ENCODE peak calls at places on chromosomes 3 and 15, in six cellular contexts. V is PC-3, R is fibroblast of lung, Z is neural progenitor cell, K is IMR-90, L is mammary epithelial cell. I is an unnamed sample.

GRCh38 chr3:5304789-5305680 is 117.5 kb downstream of the EDEM1 start:
- DNase-seq in V (peak; percentile 84), R (peak; percentile 33), Z (peak; percentile 78), K (peak; percentile 44), L (peak; percentile 48), I (peak; percentile 16)

GRCh38 chr15:69491051-69491505 is 38.5 kb downstream of the RPLP1 start:
- DNase-seq in V (no peak), R (peak; percentile 59), Z (no peak), K (no peak), L (no peak), I (no peak)

GRCh38 chr15:58070801-58071418 is 5.4 kb upstream of the ALDH1A2 start:
- DNase-seq in V (peak; percentile 64), R (peak; percentile 30), Z (peak; percentile 69), K (peak; percentile 43), L (peak; percentile 37), I (peak; percentile 73)

GRCh38 chr3:46660543-46661523 is 32.6 kb downstream of the ALS2CL start:
- DNase-seq in V (no peak), R (no peak), Z (no peak), K (no peak), L (peak; percentile 70), I (no peak)

GRCh38 chr3:143973352-143974021 is 1.9 kb downstream of the DIPK2A start:
- DNase-seq in V (peak; percentile 24), R (peak; percentile 42), Z (peak; percentile 20), K (peak; percentile 16), L (peak; percentile 39), I (peak; percentile 52)

GRCh38 chr15:73578036-73578435 is 55.2 kb downstream of the NPTN start:
- DNase-seq in V (no peak), R (no peak), Z (no peak), K (no peak), L (peak; percentile 17), I (no peak)

GRCh38 chr3:7498722-7499121 is 637.8 kb downstream of the GRM7 start:
- DNase-seq in V (no peak), R (no peak), Z (no peak), K (no peak), L (no peak), I (no peak)

GRCh38 chr15:98805434-98806274 is 157.3 kb downstream of the IGF1R start:
- DNase-seq in V (peak; percentile 9), R (no peak), Z (no peak), K (peak; percentile 7), L (no peak), I (no peak)

GRCh38 chr3:43178891-43179366 is 73.0 kb upstream of the POMGNT2 start:
- DNase-seq in V (peak; percentile 99), R (peak; percentile 6), Z (no peak), K (peak; percentile 52), L (peak; percentile 75), I (peak; percentile 83)

GRCh38 chr3:79148786-79149185 is 619.0 kb downstream of the ROBO1 start:
- DNase-seq in V (no peak), R (peak; percentile 53), Z (no peak), K (peak; percentile 2), L (no peak), I (no peak)

GRCh38 chr3:21672303-21672702 is 78.7 kb downstream of the ZNF385D start:
- DNase-seq in V (peak; percentile 94), R (peak; percentile 98), Z (no peak), K (peak; percentile 90), L (peak; percentile 94), I (peak; percentile 83)

GRCh38 chr3:177474652-177475051 is 277.4 kb upstream of the TBL1XR1 start:
- DNase-seq in V (no peak), R (no peak), Z (no peak), K (no peak), L (no peak), I (no peak)

GRCh38 chr3:177473903-177474302 is 276.6 kb upstream of the TBL1XR1 start:
- DNase-seq in V (no peak), R (no peak), Z (no peak), K (no peak), L (no peak), I (no peak)

GRCh38 chr3:177471733-177472480 is 274.6 kb upstream of the TBL1XR1 start:
- DNase-seq in V (no peak), R (no peak), Z (no peak), K (no peak), L (no peak), I (no peak)

GRCh38 chr3:177475266-177475665 is 278.0 kb upstream of the TBL1XR1 start:
- DNase-seq in V (no peak), R (no peak), Z (no peak), K (no peak), L (no peak), I (no peak)

GRCh38 chr3:177473184-177473583 is 275.9 kb upstream of the TBL1XR1 start:
- DNase-seq in V (no peak), R (peak; percentile 65), Z (no peak), K (peak; percentile 13), L (no peak), I (no peak)
- H2AFZ ChIP-seq in V (no peak overlapping the region), R (no peak overlapping the region), Z (no peak overlapping the region), K (peak overlapping the region; percentile 4), L (no peak overlapping the region), I (no peak overlapping the region)

GRCh38 chr3:186414735-186415419 is 52.8 kb upstream of the DGKG start:
- DNase-seq in V (peak; percentile 97), R (peak; percentile 93), Z (no peak), K (peak; percentile 77), L (peak; percentile 79), I (no peak)
- TF ChIP-seq CTCF in V (no peak), R (no peak), Z (no peak), K (no peak), L (no peak), I (no peak)

GRCh38 chr3:76138921-76139320 is 353.6 kb upstream of the ZNF717 start:
- DNase-seq in V (no peak), R (peak; percentile 14), Z (no peak), K (peak; percentile 2), L (no peak), I (no peak)
- H2AFZ ChIP-seq in V (no peak overlapping the region), R (no peak overlapping the region), Z (no peak overlapping the region), K (no peak overlapping the region), L (no peak overlapping the region), I (no peak overlapping the region)

GRCh38 chr3:27721717-27722564 is at the start of gene EOMES:
- DNase-seq in V (peak; percentile 60), R (peak; percentile 42), Z (peak; percentile 89), K (no peak), L (peak; percentile 76), I (peak; percentile 29)
- TF ChIP-seq CTCF in V (peak; percentile 61), R (peak; percentile 8), Z (peak; percentile 68), K (no peak), L (peak; percentile 33), I (peak; percentile 36)